ENCODE peak calls at places on chromosome 16, in eight cellular contexts. S is PC-3; X is adrenal gland; J is CD8-positive, alpha-beta T cell; D is GM23248; E is small intestine; O is K562; M is SK-N-SH. L is an unnamed sample.

GRCh38 chr16:47504599-47504998 is 43.5 kb downstream of the PHKB start:
- DNase-seq in M (no peak), J (no peak), S (no peak), E (no peak), X (peak), D (no peak), O (no peak), L (no peak)

GRCh38 chr16:19524866-19525723 is 1.4 kb downstream of the CCP110 start:
- DNase-seq in E (no peak), X (no peak), J (no peak), O (no peak), D (no peak), S (no peak), M (peak), L (no peak)

GRCh38 chr16:57273359-57273758 is 11.1 kb downstream of the PLLP start:
- DNase-seq in D (no peak), O (peak), J (no peak), X (no peak), M (peak), E (no peak), S (no peak), L (no peak)

GRCh38 chr16:64391009-64391663 is 730.7 kb downstream of the CDH11 start:
- DNase-seq in J (no peak), D (peak), O (no peak), S (peak), X (no peak), E (no peak), M (no peak), L (no peak)

GRCh38 chr16:70689035-70689969 is 3.4 kb upstream of the MTSS2 start:
- DNase-seq in M (no peak), D (no peak), S (no peak), J (no peak), O (no peak), X (no peak), E (no peak), L (no peak)

GRCh38 chr16:48188449-48189102 is 32.8 kb upstream of the ABCC12 start:
- DNase-seq in E (no peak), D (no peak), M (no peak), O (no peak), X (no peak), J (no peak), S (no peak), L (no peak)

GRCh38 chr16:18782697-18783429 is 7.3 kb downstream of the RPS15A start:
- DNase-seq in J (no peak), O (no peak), M (no peak), D (no peak), E (no peak), X (no peak), S (no peak), L (no peak)

GRCh38 chr16:55508271-55508921 is 476 bp upstream of the LPCAT2 start:
- DNase-seq in J (no peak), D (no peak), X (no peak), S (no peak), M (no peak), O (no peak), E (no peak), L (no peak)

GRCh38 chr16:56617212-56618085 is 8.1 kb upstream of the MT1E start:
- DNase-seq in E (peak), O (no peak), X (peak), D (peak), S (no peak), M (no peak), J (peak), L (peak)

GRCh38 chr16:53159781-53160436 is 105.1 kb downstream of the CHD9 start:
- DNase-seq in J (peak), E (peak), O (peak), S (peak), D (peak), M (peak), X (no peak), L (peak)

GRCh38 chr16:56600398-56600999 is 7.9 kb upstream of the MT2A start:
- DNase-seq in M (peak), E (peak), D (peak), J (peak), X (peak), S (peak), O (peak), L (no peak)

GRCh38 chr16:76311260-76311659 is 34.1 kb downstream of the CNTNAP4 start:
- DNase-seq in X (no peak), O (no peak), J (no peak), E (no peak), S (no peak), M (no peak), D (no peak), L (no peak)

GRCh38 chr16:31695667-31696066 is 168.0 kb downstream of the AHSP start:
- DNase-seq in X (no peak), J (peak), D (no peak), E (peak), O (no peak), M (no peak), S (no peak), L (no peak)

GRCh38 chr16:11004957-11005610 is 60.7 kb downstream of the CLEC16A start:
- DNase-seq in D (peak), E (no peak), J (no peak), M (no peak), S (peak), X (no peak), O (no peak), L (no peak)

GRCh38 chr16:180921-181667 is 835 bp downstream of the HBQ1 start:
- DNase-seq in S (peak), J (peak), M (peak), D (peak), X (peak), O (peak), E (peak), L (peak)

GRCh38 chr16:47847220-47847970 is 308.4 kb downstream of the ABCC12 start:
- DNase-seq in M (no peak), D (no peak), S (peak), J (no peak), E (no peak), X (no peak), O (no peak), L (no peak)

GRCh38 chr16:58462997-58463891 is 36.7 kb upstream of the NDRG4 start:
- DNase-seq in J (no peak), D (peak), M (peak), X (peak), S (no peak), E (no peak), O (peak), L (no peak)

GRCh38 chr16:29315046-29315445 is 91.5 kb downstream of the NPIPB11 start:
- DNase-seq in S (no peak), E (no peak), X (no peak), M (no peak), O (no peak), D (peak), J (no peak), L (no peak)

GRCh38 chr16:56847173-56847948 is 17.6 kb upstream of the SLC12A3 start:
- DNase-seq in J (no peak), X (peak), S (no peak), O (no peak), E (no peak), M (no peak), D (peak), L (no peak)

GRCh38 chr16:85400305-85401205 is 212.6 kb upstream of the GSE1 start:
- DNase-seq in J (no peak), M (no peak), X (no peak), O (no peak), S (no peak), D (no peak), E (no peak), L (no peak)

GRCh38 chr16:57144027-57144426 is 41.8 kb downstream of the PSME3IP1 start:
- DNase-seq in E (no peak), J (no peak), M (no peak), S (no peak), O (no peak), X (no peak), D (no peak), L (no peak)

GRCh38 chr16:53129281-53130192 is 74.7 kb downstream of the CHD9 start:
- DNase-seq in D (peak), E (peak), X (no peak), O (no peak), J (no peak), S (peak), M (peak), L (no peak)

GRCh38 chr16:11251525-11252481 is 4.2 kb downstream of the SOCS1 start:
- DNase-seq in J (peak), X (no peak), E (peak), O (no peak), S (no peak), D (peak), M (no peak), L (peak)

GRCh38 chr16:9859706-9860105 is 322.5 kb downstream of the GRIN2A start:
- DNase-seq in S (no peak), E (no peak), J (no peak), O (no peak), X (no peak), M (no peak), D (no peak), L (no peak)

GRCh38 chr16:30458561-30459394 is 13.1 kb upstream of the SEPHS2 start:
- DNase-seq in J (peak), S (no peak), D (no peak), E (peak), M (no peak), O (no peak), X (peak), L (peak)

GRCh38 chr16:86732621-86733297 is 154.4 kb downstream of the FOXL1 start:
- DNase-seq in S (no peak), M (no peak), J (no peak), X (no peak), E (no peak), O (no peak), D (peak), L (no peak)

GRCh38 chr16:79582789-79583188 is 17.7 kb downstream of the MAF start:
- DNase-seq in S (no peak), X (no peak), M (no peak), J (no peak), O (no peak), E (no peak), D (no peak), L (no peak)

GRCh38 chr16:11572301-11572995 is 14.3 kb downstream of the LITAF start:
- DNase-seq in M (no peak), O (no peak), E (peak), X (no peak), S (no peak), J (peak), D (no peak), L (peak)

GRCh38 chr16:49596119-49596518 is 222.5 kb downstream of the C16orf78 start:
- DNase-seq in J (no peak), M (peak), E (no peak), O (peak), X (peak), D (no peak), S (no peak), L (peak)

GRCh38 chr16:66705790-66706505 is 9.4 kb upstream of the CMTM4 start:
- DNase-seq in O (no peak), X (peak), J (no peak), E (peak), S (no peak), D (no peak), M (no peak), L (no peak)

GRCh38 chr16:25063102-25063501 is 47.9 kb upstream of the ARHGAP17 start:
- DNase-seq in D (no peak), J (no peak), E (no peak), X (no peak), O (no peak), M (no peak), S (no peak), L (no peak)

GRCh38 chr16:89418352-89418751 is 72.0 kb downstream of the ANKRD11 start:
- DNase-seq in J (no peak), X (no peak), D (no peak), M (no peak), E (peak), O (no peak), S (no peak), L (no peak)
- H3K27ac ChIP-seq in J (no peak), X (no peak), D (no peak), M (no peak), E (peak), O (no peak), S (no peak), L (no peak)

GRCh38 chr16:82990155-82990554 is 363.4 kb downstream of the CDH13 start:
- DNase-seq in S (no peak), X (no peak), D (peak), O (no peak), E (no peak), M (no peak), J (no peak), L (no peak)

GRCh38 chr16:82992826-82993225 is 366.1 kb downstream of the CDH13 start:
- DNase-seq in S (no peak), M (no peak), D (no peak), O (no peak), E (peak), X (no peak), J (no peak), L (no peak)

GRCh38 chr16:82991941-82992675 is 365.3 kb downstream of the CDH13 start:
- DNase-seq in D (no peak), J (no peak), X (no peak), E (peak), M (no peak), S (no peak), O (no peak), L (no peak)

GRCh38 chr16:82993415-82993814 is 366.6 kb downstream of the CDH13 start:
- DNase-seq in D (no peak), M (no peak), E (no peak), O (no peak), S (no peak), X (no peak), J (no peak), L (no peak)

DNA sequence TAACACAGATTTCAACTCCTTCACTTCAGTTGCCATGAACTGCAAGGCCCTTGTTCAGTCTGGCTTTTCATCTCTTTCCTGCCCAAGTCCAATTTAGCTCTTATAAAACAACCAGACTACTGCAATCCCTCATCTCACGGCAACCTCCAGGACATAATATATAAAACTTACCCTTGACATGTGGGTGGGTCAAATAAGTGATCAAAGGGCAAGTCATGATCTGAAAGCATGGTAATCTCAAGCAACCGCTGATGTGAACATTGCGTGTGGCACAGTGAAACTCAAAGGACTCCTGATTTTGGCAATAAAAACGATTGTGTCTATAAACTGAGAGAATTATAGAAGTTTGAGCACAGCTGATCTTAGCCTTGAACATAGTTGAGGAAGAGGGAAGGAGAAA is 364.7 kb downstream of the CDH13 start:
- DNase-seq in D (no peak), X (no peak), S (no peak), M (no peak), J (no peak), O (no peak), E (peak), L (no peak)
- H3K27ac ChIP-seq in D (no peak), X (no peak), S (no peak), M (no peak), J (no peak), O (no peak), E (no peak), L (no peak)

GRCh38 chr16:27641260-27641659 is 91.3 kb downstream of the KATNIP start:
- DNase-seq in D (no peak), J (no peak), X (no peak), M (no peak), O (peak), E (no peak), S (no peak), L (no peak)
- H3K27ac ChIP-seq in D (no peak), J (no peak), X (no peak), M (no peak), O (no peak), E (no peak), S (no peak), L (no peak)

DNA sequence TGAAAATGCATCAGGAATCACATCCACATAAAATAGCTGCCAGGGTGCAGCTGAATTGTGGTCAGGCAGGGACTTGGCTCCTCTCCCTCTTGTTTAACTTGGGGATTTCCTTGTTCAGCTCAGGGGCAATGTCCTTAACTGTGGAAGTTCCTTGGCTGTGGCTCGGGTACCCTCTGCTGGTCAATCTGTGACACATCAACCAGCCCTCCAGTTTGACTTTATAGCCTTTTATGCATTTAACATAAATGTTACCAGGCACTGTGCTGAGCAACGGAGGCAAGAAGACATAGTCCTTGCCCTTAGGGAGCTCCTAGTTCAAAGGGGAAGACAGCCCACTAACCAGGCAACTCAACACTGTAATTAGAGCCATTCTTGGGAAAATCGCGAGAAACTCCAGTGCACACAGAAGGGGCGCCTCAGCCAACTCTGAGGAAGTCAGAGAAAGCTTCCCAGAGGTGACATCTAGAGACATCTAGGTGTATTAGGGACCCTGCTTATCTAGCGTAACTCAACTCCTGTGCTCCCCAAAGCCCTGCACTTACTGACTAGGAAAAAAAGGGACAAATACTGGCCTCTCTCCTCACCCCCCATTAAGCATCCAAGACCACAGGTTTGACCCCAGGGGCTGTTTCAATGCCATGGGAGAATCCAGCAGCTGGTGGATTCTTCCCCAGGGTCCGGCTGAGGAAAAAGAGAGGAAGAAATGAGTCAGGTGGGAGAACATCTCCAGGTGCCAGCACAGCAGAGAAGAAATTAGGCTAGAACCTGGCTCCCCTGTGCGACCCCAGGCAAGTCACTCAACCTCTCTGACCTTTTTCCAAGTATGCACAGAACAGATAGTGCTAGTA is 17.3 kb upstream of the EEF2K start:
- DNase-seq in S (peak), J (peak), O (peak), E (peak), M (peak), X (peak), D (peak), L (peak)
- H3K27ac ChIP-seq in S (no peak), J (peak), O (no peak), E (peak), M (peak), X (peak), D (no peak), L (peak)

DNA sequence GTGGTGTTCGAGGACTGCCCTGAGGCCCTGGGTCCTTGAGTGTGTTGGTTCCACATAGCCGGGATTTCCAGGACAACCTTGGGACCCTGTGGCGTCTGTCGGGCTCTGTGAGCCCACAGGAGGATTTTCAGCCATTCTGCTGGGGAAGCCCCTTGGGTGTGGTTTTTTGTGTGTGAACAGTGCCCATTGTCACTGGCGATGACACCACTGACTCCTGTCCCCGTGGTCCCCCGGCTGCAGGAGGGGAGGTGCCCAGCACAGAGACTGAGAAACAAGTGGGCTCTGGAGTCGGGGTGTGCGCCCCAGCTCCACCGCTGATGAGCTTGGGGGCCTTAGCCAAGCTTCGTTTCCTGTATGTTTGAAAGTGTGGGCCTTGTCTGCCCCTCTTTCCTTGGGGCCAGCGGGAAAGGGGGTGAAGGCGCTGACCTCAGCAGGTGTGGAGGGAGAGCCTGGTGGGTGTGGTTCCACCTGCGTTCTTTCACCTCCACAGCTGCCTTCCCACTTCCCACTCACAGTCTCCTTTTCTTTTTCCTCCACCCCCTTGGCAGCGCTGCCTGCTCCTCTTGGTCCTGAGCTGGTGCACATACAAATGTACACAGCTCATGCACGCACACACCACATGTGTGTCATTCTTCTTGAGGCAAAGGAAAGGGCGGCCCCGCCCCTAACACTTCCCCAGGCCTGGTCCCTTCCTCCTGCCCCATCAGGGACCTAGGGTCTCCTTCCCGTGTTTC is 16.1 kb downstream of the MGRN1 start:
- DNase-seq in E (peak), D (peak), O (no peak), S (no peak), M (no peak), J (no peak), X (no peak), L (no peak)
- H3K27ac ChIP-seq in E (no peak), D (no peak), O (no peak), S (no peak), M (no peak), J (no peak), X (peak), L (no peak)

GRCh38 chr16:23148166-23148512 is 1.1 kb downstream of the USP31 start:
- DNase-seq in X (no peak), S (peak), J (no peak), O (no peak), D (peak), E (no peak), M (no peak), L (no peak)
- H3K27ac ChIP-seq in X (peak), S (peak), J (no peak), O (no peak), D (no peak), E (peak), M (peak), L (no peak)

GRCh38 chr16:2297506-2297860 is 29.6 kb upstream of the RNPS1 start:
- DNase-seq in S (no peak), E (no peak), D (no peak), J (no peak), M (no peak), O (no peak), X (no peak), L (no peak)

GRCh38 chr16:2299915-2300192 is 31.9 kb upstream of the RNPS1 start:
- DNase-seq in O (no peak), E (no peak), D (no peak), X (no peak), M (no peak), S (no peak), J (no peak), L (no peak)

GRCh38 chr16:2296662-2297505 is 29.0 kb upstream of the RNPS1 start:
- DNase-seq in J (peak), E (peak), S (peak), X (peak), D (peak), O (peak), M (peak), L (no peak)

GRCh38 chr16:2299121-2299914 is 31.4 kb upstream of the RNPS1 start:
- DNase-seq in O (no peak), S (no peak), D (no peak), J (no peak), E (no peak), X (no peak), M (no peak), L (no peak)

DNA sequence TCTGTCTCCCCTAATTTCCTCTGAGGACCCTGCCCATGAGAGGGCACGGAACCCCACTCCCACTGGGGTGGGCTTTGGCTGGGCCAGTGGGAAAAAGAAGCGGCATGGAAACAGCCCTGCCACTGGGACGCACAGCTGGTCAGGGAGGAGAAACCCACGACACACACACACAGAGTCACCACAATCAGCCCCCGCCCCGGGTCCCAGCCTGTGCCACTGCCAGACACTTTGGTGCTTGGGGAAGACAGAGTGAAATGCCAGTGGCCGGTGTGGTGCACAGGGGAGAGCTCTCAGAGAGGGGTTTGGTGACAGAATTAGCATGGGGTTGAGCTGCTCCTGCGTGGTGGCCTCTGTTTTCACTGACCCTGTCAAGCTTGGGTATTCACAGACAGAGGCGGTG is 30.7 kb upstream of the RNPS1 start:
- DNase-seq in E (no peak), O (no peak), M (no peak), J (no peak), X (no peak), S (no peak), D (no peak), L (no peak)
- H3K27ac ChIP-seq in E (no peak), O (no peak), M (no peak), J (no peak), X (no peak), S (no peak), D (no peak), L (no peak)

L was measured in naive thymus-derived CD4-positive, alpha-beta T cell.